ENCODE peak calls at places on chromosomes 5 and 9, in five cellular contexts. F is fibroblast of mammary gland; S is bronchial epithelial cell; X is CD8-positive, alpha-beta T cell; U is WERI-Rb-1. E is an unnamed sample.

GRCh38 chr9:118609355-118610044 is 759.7 kb downstream of the BRINP1 start:
- DNase-seq in F (peak), S (peak), X (no peak), U (no peak), E (peak)

GRCh38 chr9:130106860-130107848 is 53.4 kb downstream of the GPR107 start:
- DNase-seq in F (peak), S (peak), X (peak), U (peak), E (peak)

GRCh38 chr5:159337291-159337974 is 7.1 kb upstream of the IL12B start:
- DNase-seq in F (peak), S (peak), X (peak), U (no peak), E (peak)

GRCh38 chr9:113886933-113887332 is 10.8 kb downstream of the ZNF618 start:
- DNase-seq in F (no peak), S (no peak), X (no peak), U (no peak), E (peak)

GRCh38 chr5:74201334-74202081 is 439.0 kb downstream of the ENC1 start:
- DNase-seq in F (peak), S (peak), X (no peak), U (no peak), E (peak)

GRCh38 chr5:14531668-14532067 is 49.9 kb upstream of the OTULINL start:
- DNase-seq in F (no peak), S (no peak), X (no peak), U (no peak), E (no peak)

GRCh38 chr9:121840838-121841760 is 189.7 kb downstream of the DAB2IP start:
- DNase-seq in F (no peak), S (no peak), X (no peak), U (no peak), E (no peak)

GRCh38 chr9:8570776-8571175 is 771.2 kb upstream of the DMAC1 start:
- DNase-seq in F (no peak), S (no peak), X (no peak), U (no peak), E (no peak)

GRCh38 chr5:51385214-51385613 is 2.0 kb downstream of the ISL1 start:
- DNase-seq in F (no peak), S (no peak), X (no peak), U (no peak), E (peak)

GRCh38 chr9:127078336-127078735 is 44.1 kb downstream of the ANGPTL2 start:
- DNase-seq in F (no peak), S (no peak), X (no peak), U (no peak), E (no peak)

GRCh38 chr5:85049020-85049419 is 664.3 kb upstream of the EDIL3 start:
- DNase-seq in F (peak), S (peak), X (no peak), U (peak), E (peak)

GRCh38 chr5:98843481-98843880 is 70.0 kb downstream of the RGMB start:
- DNase-seq in F (no peak), S (no peak), X (no peak), U (no peak), E (no peak)

DNA sequence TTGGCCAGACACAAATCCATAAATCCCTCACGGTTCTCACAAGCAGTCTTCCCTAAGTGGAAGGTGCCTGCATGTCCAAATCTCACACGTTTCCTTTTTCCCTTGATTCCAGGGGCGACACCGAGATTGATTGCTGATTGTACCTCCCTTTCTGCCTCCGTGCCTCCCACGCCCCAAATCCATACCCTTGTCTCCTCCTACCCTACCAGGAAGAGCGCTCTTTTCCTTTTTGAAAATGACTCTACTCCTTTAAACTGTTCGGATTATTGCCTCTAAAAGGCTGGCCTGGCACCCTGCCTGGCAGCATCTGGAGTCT is 4.5 kb downstream of the STC2 start:
- DNase-seq in F (no peak), S (no peak), X (no peak), U (no peak), E (no peak)
- H3K4me3 ChIP-seq in F (no peak), S (no peak), X (no peak), U (no peak), E (peak)

GRCh38 chr5:180210961-180211760 is 2.1 kb upstream of the RASGEF1C start:
- DNase-seq in F (no peak), S (no peak), X (no peak), U (no peak), E (no peak)

GRCh38 chr5:180207593-180207992 is 1.4 kb downstream of the RASGEF1C start:
- DNase-seq in F (no peak), S (no peak), X (no peak), U (no peak), E (no peak)

GRCh38 chr5:180208038-180208434 is 975 bp downstream of the RASGEF1C start:
- DNase-seq in F (no peak), S (no peak), X (no peak), U (no peak), E (no peak)

GRCh38 chr5:180208435-180209081 is 453 bp downstream of the RASGEF1C start:
- DNase-seq in F (no peak), S (no peak), X (no peak), U (peak), E (no peak)

DNA sequence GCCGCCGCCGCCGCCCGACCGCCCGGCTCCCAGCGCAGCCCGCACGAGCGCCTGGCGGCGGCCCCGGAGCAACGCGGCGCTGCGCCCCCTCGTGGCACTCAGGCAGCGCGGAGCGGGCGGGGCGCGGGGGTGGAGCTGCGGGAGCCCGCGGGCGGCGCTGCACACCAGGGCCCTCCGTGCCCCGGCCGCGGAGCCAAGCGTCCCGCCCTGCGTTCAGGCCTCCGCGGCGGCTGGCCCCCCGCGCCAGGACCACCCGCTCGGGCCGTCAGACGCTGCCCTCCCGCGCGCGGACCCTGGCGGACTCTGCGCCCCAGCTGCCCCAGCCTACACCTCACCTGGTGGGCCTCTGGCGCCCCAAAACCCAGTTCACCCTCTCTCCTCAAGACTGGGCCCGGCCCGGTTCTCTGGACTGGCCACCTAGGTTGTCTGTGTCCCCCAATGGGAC is at the start of gene RASGEF1C:
- DNase-seq in F (peak), S (peak), X (peak), U (peak), E (peak)
- TF ChIP-seq CTCF in F (no peak), S (peak), X (no peak), U (peak), E (peak)

GRCh38 chr9:128099932-128100491 is 27.5 kb downstream of the PTGES2 start:
- DNase-seq in F (peak), S (no peak), X (no peak), U (no peak), E (no peak)
- H3K4me3 ChIP-seq in F (peak), S (no peak), X (no peak), U (no peak), E (peak)

DNA sequence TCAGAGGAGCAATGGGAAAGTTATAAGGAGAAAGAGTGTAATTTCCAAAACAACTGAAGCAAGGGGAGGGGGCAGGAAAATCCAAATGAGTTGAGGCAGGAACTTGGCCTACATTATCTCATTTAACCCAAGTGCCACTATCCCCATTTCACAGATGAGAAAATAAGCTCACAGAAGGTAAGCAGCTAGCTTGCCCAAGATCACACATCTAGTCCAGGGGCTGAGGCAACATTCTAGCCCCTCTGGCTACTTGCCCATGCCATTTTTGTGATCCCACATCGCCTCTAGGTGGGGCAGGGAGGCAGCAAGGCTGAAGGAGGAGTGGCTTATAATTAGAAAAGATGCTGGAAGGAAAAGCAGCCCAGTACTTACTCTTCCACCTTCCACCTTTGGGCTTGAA is 2.6 kb upstream of the PSIP1 start:
- DNase-seq in F (peak), S (no peak), X (no peak), U (peak), E (no peak)
- TF ChIP-seq CTCF in F (peak), S (no peak), X (no peak), U (peak), E (peak)

DNA sequence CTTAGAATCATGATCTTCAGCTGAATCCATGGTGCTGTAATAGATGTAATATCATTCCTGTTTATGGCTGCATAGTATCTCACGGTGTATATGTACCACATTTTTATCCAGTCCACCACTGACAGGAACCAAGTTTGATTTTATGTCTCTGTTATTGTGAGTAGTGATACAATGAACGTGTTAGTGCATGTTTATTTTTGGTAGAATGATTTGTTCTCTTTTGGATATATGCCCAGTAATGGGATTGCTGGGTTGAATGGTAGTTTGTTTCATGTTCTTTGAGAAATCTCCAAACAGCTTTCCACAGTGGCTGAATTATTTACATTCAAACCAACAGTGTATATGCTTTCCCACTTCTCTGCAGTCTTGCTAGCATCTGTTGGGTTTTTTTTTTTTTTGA is 175.1 kb upstream of the CDH10 start:
- DNase-seq in F (no peak), S (peak), X (no peak), U (no peak), E (no peak)
- H3K4me3 ChIP-seq in F (no peak), S (no peak), X (no peak), U (no peak), E (no peak)

GRCh38 chr5:42965934-42966333 is 74.2 kb downstream of the ANXA2R start:
- DNase-seq in F (no peak), S (no peak), X (no peak), U (no peak), E (no peak)

GRCh38 chr5:42974546-42974945 is 65.6 kb downstream of the ANXA2R start:
- DNase-seq in F (no peak), S (peak), X (no peak), U (no peak), E (no peak)

GRCh38 chr5:42970636-42971559 is 69.2 kb downstream of the ANXA2R start:
- DNase-seq in F (no peak), S (no peak), X (no peak), U (no peak), E (no peak)
- TF ChIP-seq CTCF in F (no peak), S (peak), X (no peak), U (no peak), E (peak)

DNA sequence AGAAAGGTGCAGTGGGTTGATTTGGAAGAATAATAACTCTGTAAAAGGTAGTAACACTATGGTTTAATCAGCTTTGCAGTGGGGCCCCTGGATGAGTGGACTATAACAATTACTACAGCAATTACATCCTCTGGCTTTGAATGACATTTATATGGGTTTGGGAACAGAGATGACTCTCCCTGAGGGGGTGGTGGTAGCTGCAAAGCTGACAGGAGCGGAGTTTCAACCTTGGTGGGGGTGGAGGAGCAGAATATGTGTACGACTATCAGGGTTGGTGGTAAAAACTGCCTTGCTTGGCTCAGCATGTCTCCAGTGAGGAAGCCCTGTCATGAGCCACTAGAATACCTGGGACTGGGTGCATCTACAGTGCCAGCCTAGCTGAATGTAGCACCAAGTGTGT is 28.3 kb upstream of the NR3C1 start:
- DNase-seq in F (no peak), S (no peak), X (no peak), U (no peak), E (no peak)
- H3K4me3 ChIP-seq in F (no peak), S (no peak), X (no peak), U (no peak), E (no peak)